ENCODE peak calls at places on chromosomes 1 and 21, in four cellular contexts. C, F, E and R are unnamed samples.

GRCh38 chr1:169115891-169116585 is 9.5 kb downstream of the ATP1B1 start:
- DNase-seq in F (no peak), E (peak; percentile 10), C (no peak), R (no peak)

GRCh38 chr1:28241633-28242241 is 5.8 kb downstream of the ATP5IF1 start:
- DNase-seq in F (no peak), C (no peak), E (no peak), R (no peak)

GRCh38 chr1:205054013-205054412 is 11.0 kb downstream of the CNTN2 start:
- DNase-seq in C (no peak), E (no peak), F (no peak), R (no peak)

GRCh38 chr1:65009724-65010420 is 43.5 kb upstream of the JAK1 start:
- DNase-seq in C (no peak), E (no peak), F (no peak), R (no peak)

GRCh38 chr1:29344336-29344735 is 108.0 kb downstream of the PTPRU start:
- DNase-seq in C (no peak), F (no peak), E (no peak), R (no peak)

GRCh38 chr1:63615809-63616420 is 22.7 kb downstream of the PGM1 start:
- DNase-seq in C (no peak), F (peak; percentile 61), E (no peak), R (no peak)

GRCh38 chr21:35222021-35222420 is 172.9 kb upstream of the RUNX1 start:
- DNase-seq in F (no peak), E (no peak), C (no peak), R (no peak)

GRCh38 chr1:222924140-222924706 is 109.4 kb downstream of the DISP1 start:
- DNase-seq in E (no peak), C (no peak), F (no peak), R (no peak)

GRCh38 chr1:48673725-48674124 is 103.0 kb downstream of the BEND5 start:
- DNase-seq in E (no peak), F (no peak), C (no peak), R (no peak)

GRCh38 chr1:150376110-150376509 is 12.2 kb downstream of the RPRD2 start:
- DNase-seq in F (no peak), E (no peak), C (no peak), R (no peak)

GRCh38 chr1:89971600-89971999 is 23.3 kb upstream of the ZNF326 start:
- DNase-seq in C (no peak), E (no peak), F (peak; percentile 77), R (no peak)

GRCh38 chr1:220879509-220880366 is 495 bp downstream of the HLX start:
- DNase-seq in C (no peak), F (no peak), E (no peak), R (no peak)

GRCh38 chr1:228471154-228471761 is 15.9 kb upstream of the RNF187 start:
- DNase-seq in E (no peak), C (no peak), F (no peak), R (no peak)

GRCh38 chr1:228469413-228470162 is 17.6 kb upstream of the RNF187 start:
- DNase-seq in C (no peak), F (no peak), E (no peak), R (no peak)

GRCh38 chr1:228474507-228474906 is 12.7 kb upstream of the RNF187 start:
- DNase-seq in C (no peak), E (no peak), F (no peak), R (no peak)

GRCh38 chr1:228472655-228473054 is 14.5 kb upstream of the RNF187 start:
- DNase-seq in E (no peak), C (no peak), F (no peak), R (no peak)

GRCh38 chr1:228471762-228472398 is 15.3 kb upstream of the RNF187 start:
- DNase-seq in E (no peak), C (no peak), F (peak; percentile 46), R (no peak)
- TF ChIP-seq CTCF in E (peak; percentile 33), C (peak; percentile 62), F (peak; percentile 68), R (peak; percentile 36)

DNA sequence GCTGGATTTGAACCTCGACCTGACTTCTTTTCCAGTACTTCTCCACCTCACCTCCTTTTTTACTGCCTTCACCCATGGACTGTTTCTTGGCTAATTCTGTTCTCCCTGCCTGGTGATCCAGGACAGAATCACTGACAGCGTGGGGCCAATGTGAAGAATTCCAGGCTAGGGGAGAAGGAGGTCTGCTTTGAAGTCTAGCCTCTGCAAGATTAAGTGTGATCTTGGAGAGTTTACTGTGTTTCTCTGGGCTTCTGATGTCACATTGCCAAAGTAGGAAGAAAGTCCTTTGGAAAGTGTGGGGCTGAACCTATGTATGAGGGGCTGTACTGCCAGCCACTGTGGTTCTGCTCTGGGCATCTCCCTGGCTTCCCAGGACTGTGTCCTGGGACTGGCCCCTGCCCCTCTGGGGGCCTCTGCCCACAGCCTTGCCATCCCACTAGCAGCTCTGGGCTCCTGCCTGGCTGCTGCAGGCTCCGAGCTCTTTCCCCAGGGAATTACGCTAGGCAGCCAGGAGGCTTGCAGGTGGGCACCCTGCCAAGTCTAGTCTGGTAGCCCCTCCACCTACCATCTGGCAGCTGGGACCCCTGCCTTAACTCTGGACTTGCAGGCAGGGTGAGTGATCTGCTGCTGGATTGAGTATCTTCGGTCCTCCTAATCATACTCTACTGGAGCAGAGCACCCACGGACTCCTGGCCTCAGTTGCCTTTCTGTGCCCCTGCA is 52.2 kb downstream of the YARS1 start:
- DNase-seq in E (no peak), F (no peak), C (no peak), R (no peak)
- H3K4me3 ChIP-seq in E (no peak overlapping the region), F (no peak overlapping the region), C (no peak overlapping the region), R (no peak overlapping the region)

GRCh38 chr1:37475380-37476086 is 1.2 kb downstream of the ZC3H12A start:
- DNase-seq in C (no peak), F (no peak), E (no peak), R (no peak)

GRCh38 chr1:37477198-37477931 is 3.0 kb downstream of the ZC3H12A start:
- DNase-seq in E (no peak), C (no peak), F (peak; percentile 74), R (peak; percentile 69)

GRCh38 chr1:37477946-37478345 is 3.6 kb downstream of the ZC3H12A start:
- DNase-seq in F (no peak), E (no peak), C (no peak), R (no peak)

GRCh38 chr1:37476087-37476452 is 1.7 kb downstream of the ZC3H12A start:
- DNase-seq in F (no peak), C (no peak), E (no peak), R (no peak)

DNA sequence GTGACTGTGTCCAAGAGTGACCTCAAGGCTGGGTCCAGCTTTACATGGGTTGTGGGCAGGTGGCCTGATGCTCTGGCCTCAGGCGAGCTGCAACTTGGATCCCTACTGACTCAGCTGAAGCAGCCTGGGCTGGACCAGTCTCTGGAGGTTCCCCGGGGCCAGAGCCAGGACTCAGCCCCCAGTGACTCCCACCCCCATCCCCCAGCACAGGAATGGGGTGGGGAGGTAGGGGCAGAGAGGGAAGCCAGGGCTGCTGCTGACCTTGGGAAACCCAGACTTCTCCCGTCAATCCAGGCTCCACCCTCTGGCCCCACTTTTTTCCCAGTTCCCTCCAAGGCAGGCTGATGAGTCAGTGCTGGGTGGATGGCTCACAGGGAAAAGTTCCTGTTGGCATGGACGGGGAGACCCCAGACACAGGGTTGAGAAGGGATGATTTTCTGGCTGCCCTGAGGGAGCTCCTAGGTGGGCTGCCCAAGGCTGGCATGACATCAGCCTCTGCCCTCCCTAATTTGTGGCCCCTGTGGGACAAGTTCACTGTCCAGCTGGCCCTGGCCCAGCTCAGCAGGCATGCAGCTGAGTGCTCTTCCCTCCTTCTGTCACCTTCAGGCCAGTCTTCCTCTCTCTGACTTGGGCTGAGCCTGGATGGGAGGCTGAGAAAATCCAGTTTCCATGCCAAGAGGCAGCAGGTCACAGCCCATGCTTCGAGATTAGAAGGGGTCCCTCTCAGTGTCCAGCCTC is 2.2 kb downstream of the ZC3H12A start:
- DNase-seq in C (no peak), F (peak; percentile 96), E (no peak), R (peak; percentile 60)
- H3K36me3 ChIP-seq in C (peaks cover 19% of the 10 kb centered on the region), F (peaks cover 36% of the 10 kb centered on the region), E (peaks cover 17% of the 10 kb centered on the region), R (peaks cover 9% of the 10 kb centered on the region)

GRCh38 chr21:19844334-19844733 is 1153.9 kb upstream of the NCAM2 start:
- DNase-seq in C (no peak), F (no peak), E (no peak), R (no peak)
- TF ChIP-seq CTCF in C (no peak), F (no peak), E (no peak), R (no peak)

GRCh38 chr1:154996966-154997701 is 3.7 kb downstream of the LENEP start:
- DNase-seq in E (no peak), C (no peak), F (no peak), R (no peak)

GRCh38 chr1:154998818-154999650 is 3.6 kb upstream of the ZBTB7B start:
- DNase-seq in E (no peak), C (no peak), F (no peak), R (no peak)

GRCh38 chr1:155000475-155000724 is 2.2 kb upstream of the ZBTB7B start:
- DNase-seq in E (no peak), C (no peak), F (no peak), R (no peak)

GRCh38 chr1:154999651-155000474 is 2.7 kb upstream of the ZBTB7B start:
- DNase-seq in E (no peak), C (no peak), F (no peak), R (no peak)

DNA sequence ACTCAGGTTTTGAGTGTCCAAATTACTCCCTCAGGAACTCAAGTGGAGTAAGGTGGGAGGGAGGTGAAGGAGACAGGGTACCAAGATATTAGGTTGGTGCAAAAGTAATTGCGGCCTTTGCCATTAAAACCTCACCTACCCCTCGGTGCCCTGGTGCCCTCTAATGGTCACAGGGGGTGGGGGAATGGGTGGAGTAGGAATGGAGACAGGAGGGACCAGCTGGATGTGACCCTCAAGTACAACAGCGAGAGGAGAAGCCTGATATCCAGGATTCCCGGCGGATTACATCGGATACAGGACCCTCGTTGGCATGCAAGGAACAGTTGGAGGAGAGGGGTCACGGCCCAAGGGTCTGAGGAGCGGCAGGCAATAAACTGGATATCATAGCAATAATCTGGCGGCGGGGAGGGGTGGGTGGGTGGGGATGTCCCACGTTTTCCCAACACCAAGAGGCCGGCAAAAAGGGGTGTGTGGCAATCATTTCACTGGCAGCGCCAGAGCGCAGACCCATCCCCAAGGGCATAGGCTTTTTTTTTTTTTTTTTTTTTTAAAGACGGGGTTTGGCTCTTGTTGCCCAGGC is 4.3 kb upstream of the ZBTB7B start:
- DNase-seq in F (no peak), E (no peak), C (no peak), R (no peak)
- H3K4me3 ChIP-seq in F (no peak overlapping the region), E (no peak overlapping the region), C (no peak overlapping the region), R (no peak overlapping the region)

DNA sequence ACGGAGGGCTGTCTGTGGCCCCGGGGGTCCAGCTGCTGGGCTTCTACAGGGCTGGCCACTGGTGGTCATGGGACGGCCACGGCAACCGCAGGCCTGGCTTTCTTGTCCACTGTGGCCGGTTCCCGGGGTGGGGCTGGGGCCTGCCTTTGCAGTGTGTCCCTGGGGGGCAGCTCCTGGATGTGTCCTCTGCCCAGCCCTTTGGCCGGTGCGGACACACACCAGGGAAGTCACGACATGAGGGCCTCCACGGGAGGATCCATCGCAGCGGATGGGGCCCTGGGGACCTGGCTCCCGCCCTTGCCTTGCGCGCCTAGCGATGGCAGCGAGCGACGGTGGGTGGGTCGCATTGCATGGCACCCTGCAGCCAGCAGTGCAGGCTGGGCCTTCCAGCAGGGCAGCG is 18.0 kb downstream of the PFKL start:
- DNase-seq in C (no peak), E (no peak), F (no peak), R (no peak)
- H3K36me3 ChIP-seq in C (peaks cover 58% of the 10 kb centered on the region), E (peaks cover 33% of the 10 kb centered on the region), F (no peaks in the 10 kb centered on the region), R (no peaks in the 10 kb centered on the region)